ENCODE peak calls at places on chromosomes 4 and X, in nine cellular contexts. K, G, U, F, Y, V, P, A and O are unnamed samples.

GRCh38 chr4:37597019-37597418 is 89.2 kb downstream of the RELL1 start:
- DNase-seq in K (no peak), G (no peak), U (no peak), F (no peak), Y (no peak), V (no peak), P (no peak), A (no peak), O (no peak)

GRCh38 chrX:28124416-28124815 is 143.2 kb upstream of the DCAF8L1 start:
- DNase-seq in K (no peak), G (no peak), U (no peak), F (no peak), Y (no peak), V (no peak), P (no peak), A (no peak), O (no peak)

GRCh38 chr4:68074397-68074796 is 55.3 kb downstream of the TMPRSS11F start:
- DNase-seq in K (no peak), G (no peak), U (no peak), F (no peak), Y (peak), V (no peak), P (no peak), A (no peak), O (no peak)

GRCh38 chr4:124262211-124263179 is 450.0 kb downstream of the ANKRD50 start:
- DNase-seq in K (peak), G (peak), U (no peak), F (peak), Y (peak), V (peak), P (peak), A (peak), O (peak)

GRCh38 chr4:41655177-41655576 is 93.3 kb downstream of the PHOX2B start:
- DNase-seq in K (no peak), G (no peak), U (no peak), F (no peak), Y (peak), V (no peak), P (no peak), A (no peak), O (no peak)

GRCh38 chrX:13265549-13266132 is 54.2 kb downstream of the ATXN3L start:
- DNase-seq in K (no peak), G (no peak), U (no peak), F (peak), Y (no peak), V (no peak), P (no peak), A (no peak), O (no peak)

GRCh38 chrX:45515262-45516215 is 314.9 kb upstream of the DIPK2B start:
- DNase-seq in K (peak), G (peak), U (peak), F (peak), Y (peak), V (peak), P (peak), A (peak), O (peak)

GRCh38 chr4:7650606-7651400 is 216.1 kb upstream of the PSAPL1 start:
- DNase-seq in K (no peak), G (no peak), U (no peak), F (no peak), Y (no peak), V (no peak), P (no peak), A (no peak), O (no peak)

GRCh38 chr4:39636786-39637185 is 1.9 kb downstream of the SMIM14 start:
- DNase-seq in K (no peak), G (no peak), U (no peak), F (no peak), Y (no peak), V (no peak), P (no peak), A (no peak), O (no peak)

GRCh38 chr4:39706334-39706733 is 8.4 kb downstream of the UBE2K start:
- DNase-seq in K (peak), G (no peak), U (peak), F (peak), Y (no peak), V (peak), P (peak), A (peak), O (no peak)

GRCh38 chrX:30144971-30145731 is 70.2 kb upstream of the MAGEB2 start:
- DNase-seq in K (no peak), G (no peak), U (no peak), F (no peak), Y (no peak), V (no peak), P (no peak), A (no peak), O (no peak)

GRCh38 chrX:69215161-69215560 is 49.9 kb upstream of the PJA1 start:
- DNase-seq in K (no peak), G (no peak), U (no peak), F (no peak), Y (no peak), V (no peak), P (no peak), A (no peak), O (no peak)

GRCh38 chrX:47316276-47317025 is 53.9 kb upstream of the ZNF157 start:
- DNase-seq in K (no peak), G (no peak), U (no peak), F (peak), Y (no peak), V (no peak), P (no peak), A (peak), O (no peak)

GRCh38 chr4:114132199-114132598 is 152.8 kb upstream of the ARSJ start:
- DNase-seq in K (no peak), G (no peak), U (no peak), F (no peak), Y (no peak), V (no peak), P (no peak), A (no peak), O (no peak)

GRCh38 chrX:82081027-82081426 is 879.1 kb downstream of the SH3BGRL start:
- DNase-seq in K (no peak), G (no peak), U (no peak), F (no peak), Y (no peak), V (no peak), P (no peak), A (no peak), O (no peak)

GRCh38 chrX:20056704-20057103 is 60.0 kb downstream of the MAP7D2 start:
- DNase-seq in K (no peak), G (no peak), U (no peak), F (no peak), Y (no peak), V (no peak), P (no peak), A (no peak), O (no peak)

GRCh38 chr4:55272576-55272975 is 73.5 kb upstream of the SRD5A3 start:
- DNase-seq in K (no peak), G (no peak), U (no peak), F (no peak), Y (no peak), V (no peak), P (no peak), A (no peak), O (no peak)

GRCh38 chr4:55733874-55734437 is 85.6 kb upstream of the EXOC1L start:
- DNase-seq in K (no peak), G (peak), U (no peak), F (peak), Y (peak), V (peak), P (peak), A (peak), O (no peak)

GRCh38 chr4:124631760-124632159 is 80.8 kb downstream of the ANKRD50 start:
- DNase-seq in K (peak), G (peak), U (no peak), F (peak), Y (peak), V (peak), P (peak), A (peak), O (no peak)

GRCh38 chr4:80610845-80611244 is 275.3 kb downstream of the CFAP299 start:
- DNase-seq in K (peak), G (no peak), U (no peak), F (no peak), Y (no peak), V (peak), P (no peak), A (no peak), O (no peak)

GRCh38 chr4:152606800-152607577 is 71.1 kb upstream of the FBXW7 start:
- DNase-seq in K (no peak), G (no peak), U (no peak), F (no peak), Y (no peak), V (no peak), P (no peak), A (no peak), O (no peak)

GRCh38 chrX:65706041-65706828 is 38.8 kb downstream of the MSN start:
- DNase-seq in K (no peak), G (peak), U (peak), F (peak), Y (peak), V (no peak), P (peak), A (no peak), O (no peak)

GRCh38 chr4:7423801-7424552 is 10.8 kb downstream of the PSAPL1 start:
- DNase-seq in K (no peak), G (no peak), U (no peak), F (no peak), Y (peak), V (no peak), P (no peak), A (peak), O (peak)

GRCh38 chrX:106897259-106897658 is 5.9 kb downstream of the RIPPLY1 start:
- DNase-seq in K (no peak), G (no peak), U (no peak), F (no peak), Y (no peak), V (no peak), P (no peak), A (no peak), O (no peak)

GRCh38 chrX:136529795-136530194 is 2.2 kb upstream of the VGLL1 start:
- DNase-seq in K (no peak), G (no peak), U (no peak), F (no peak), Y (no peak), V (no peak), P (no peak), A (no peak), O (no peak)

GRCh38 chrX:70476934-70477733 is 32.5 kb downstream of the DLG3 start:
- DNase-seq in K (no peak), G (peak), U (peak), F (peak), Y (peak), V (peak), P (peak), A (peak), O (no peak)

DNA sequence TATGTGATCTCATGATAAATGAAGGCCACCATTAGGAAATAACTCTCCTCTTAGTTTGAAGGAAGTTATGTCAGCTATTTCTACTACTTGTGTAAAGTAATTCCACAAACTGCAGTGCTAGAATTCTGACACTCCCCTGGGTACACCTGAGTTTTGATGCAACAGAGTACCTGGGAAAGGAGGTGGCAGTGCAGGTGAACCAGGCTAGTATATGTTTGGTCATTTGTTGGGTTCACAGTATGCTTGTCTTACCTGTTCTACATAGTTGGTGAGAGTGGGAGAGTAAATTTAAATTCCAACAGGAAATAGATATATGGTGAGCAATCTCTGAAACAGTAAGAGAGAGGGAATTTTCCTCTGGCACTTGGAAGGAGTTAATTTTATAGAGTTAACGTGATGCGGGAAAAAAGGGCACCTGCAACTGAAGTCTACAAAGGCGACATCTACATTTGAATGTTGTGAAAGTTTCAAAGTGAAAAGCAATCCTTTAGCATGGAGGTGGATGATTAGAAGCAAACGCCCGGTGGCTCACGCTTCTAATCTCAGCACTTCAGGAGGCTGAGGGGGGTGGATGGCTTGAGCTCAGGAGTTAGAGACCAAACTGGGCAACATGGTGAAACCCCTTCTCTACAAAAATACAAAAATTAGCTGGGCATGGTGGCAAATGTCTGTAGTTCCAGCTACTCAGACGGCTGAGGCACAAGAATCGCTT is 8.3 kb upstream of the SLC10A6 start:
- DNase-seq in K (no peak), G (no peak), U (no peak), F (peak), Y (peak), V (no peak), P (no peak), A (no peak), O (no peak)
- H3K27ac ChIP-seq in K (no peak), G (no peak), U (no peak), F (no peak), Y (peak), V (no peak), P (no peak), A (no peak), O (no peak)

DNA sequence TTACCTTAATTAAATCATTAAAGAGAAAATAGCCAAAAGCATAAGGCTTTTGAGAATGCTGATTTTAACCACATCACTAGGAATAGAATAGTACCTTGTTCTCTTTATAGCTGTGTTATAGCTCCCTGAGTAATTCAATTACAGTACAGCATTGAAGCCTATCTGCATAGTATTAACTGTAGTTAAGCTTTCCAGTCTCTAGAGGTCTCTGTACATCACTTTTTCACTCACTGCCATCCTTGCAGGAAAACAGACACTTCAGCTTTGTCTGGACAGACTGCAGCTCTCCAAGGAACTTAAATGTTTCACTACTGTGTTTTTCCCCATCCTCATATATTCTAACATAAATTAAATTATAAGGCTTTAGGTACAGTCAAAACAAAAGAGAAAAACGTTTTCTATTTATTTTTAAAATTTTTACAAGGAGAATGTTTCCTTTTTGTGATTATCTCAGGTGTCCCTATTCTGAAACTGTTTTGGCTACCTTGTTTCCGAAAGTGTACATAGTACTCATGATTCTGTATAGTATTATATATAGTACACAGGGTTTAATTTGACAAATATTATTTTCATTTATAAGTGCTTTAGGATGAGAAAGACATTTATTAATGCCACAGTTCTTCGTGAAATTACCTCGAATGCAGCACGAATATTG is 407.9 kb downstream of the PCDH18 start:
- DNase-seq in K (peak), G (peak), U (no peak), F (peak), Y (peak), V (no peak), P (no peak), A (no peak), O (no peak)
- H3K4me3 ChIP-seq in K (peak), G (peak), U (peak), F (no peak), Y (peak), V (peak), P (no peak), A (peak), O (peak)

GRCh38 chrX:149870840-149871239 is 10.1 kb upstream of the MAGEA8 start:
- DNase-seq in K (no peak), G (no peak), U (no peak), F (no peak), Y (peak), V (no peak), P (no peak), A (no peak), O (no peak)

GRCh38 chrX:149867488-149867887 is 13.5 kb upstream of the MAGEA8 start:
- DNase-seq in K (no peak), G (no peak), U (no peak), F (no peak), Y (no peak), V (no peak), P (no peak), A (no peak), O (no peak)

GRCh38 chrX:149877157-149877556 is 3.8 kb upstream of the MAGEA8 start:
- DNase-seq in K (no peak), G (no peak), U (no peak), F (no peak), Y (peak), V (no peak), P (no peak), A (no peak), O (no peak)

GRCh38 chrX:149871433-149871832 is 9.6 kb upstream of the MAGEA8 start:
- DNase-seq in K (no peak), G (no peak), U (no peak), F (no peak), Y (peak), V (no peak), P (no peak), A (no peak), O (no peak)

GRCh38 chrX:149871940-149872339 is 9.0 kb upstream of the MAGEA8 start:
- DNase-seq in K (no peak), G (no peak), U (no peak), F (peak), Y (peak), V (peak), P (no peak), A (peak), O (no peak)
- TF ChIP-seq CTCF in K (peak), G (no peak), U (no peak), F (peak), Y (peak), V (peak), P (no peak), A (no peak), O (no peak)

GRCh38 chr4:38609614-38610013 is 54.4 kb upstream of the KLF3 start:
- DNase-seq in K (no peak), G (no peak), U (no peak), F (no peak), Y (no peak), V (peak), P (no peak), A (no peak), O (no peak)

GRCh38 chr4:38615847-38616246 is 48.2 kb upstream of the KLF3 start:
- DNase-seq in K (no peak), G (no peak), U (no peak), F (no peak), Y (no peak), V (peak), P (no peak), A (peak), O (no peak)

GRCh38 chr4:38614198-38614597 is 49.8 kb upstream of the KLF3 start:
- DNase-seq in K (no peak), G (no peak), U (no peak), F (no peak), Y (no peak), V (no peak), P (no peak), A (no peak), O (no peak)

GRCh38 chr4:38610844-38611550 is 53.0 kb upstream of the KLF3 start:
- DNase-seq in K (no peak), G (no peak), U (peak), F (no peak), Y (no peak), V (peak), P (peak), A (peak), O (peak)

DNA sequence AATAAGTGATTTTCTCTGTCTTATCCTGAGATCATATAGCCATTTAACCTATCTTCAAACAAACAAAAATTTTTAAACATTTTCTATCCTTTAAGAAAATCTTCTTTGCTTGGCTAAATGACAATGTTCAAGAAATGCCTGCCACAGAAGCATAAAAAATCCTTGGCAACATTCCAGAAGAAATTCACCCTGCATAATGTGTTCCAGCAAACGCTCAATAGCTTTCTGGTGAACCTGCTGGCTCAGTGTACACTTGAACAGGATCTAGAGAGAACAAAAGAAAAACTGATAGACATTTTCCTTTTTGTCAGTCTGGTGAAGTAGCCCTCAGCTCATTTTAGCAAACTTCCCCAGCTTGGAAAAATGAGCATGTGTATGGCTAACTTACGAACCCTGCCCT is 51.0 kb upstream of the KLF3 start:
- DNase-seq in K (no peak), G (no peak), U (no peak), F (peak), Y (peak), V (no peak), P (no peak), A (no peak), O (no peak)
- H3K27ac ChIP-seq in K (no peak), G (no peak), U (no peak), F (no peak), Y (no peak), V (peak), P (no peak), A (peak), O (no peak)

GRCh38 chr4:16667464-16667863 is 231.0 kb downstream of the LDB2 start:
- DNase-seq in K (peak), G (no peak), U (no peak), F (no peak), Y (no peak), V (no peak), P (no peak), A (no peak), O (no peak)
- H3K4me3 ChIP-seq in K (no peak), G (no peak), U (no peak), F (no peak), Y (no peak), V (no peak), P (no peak), A (no peak), O (no peak)

GRCh38 chrX:40439625-40440532 is 140.9 kb upstream of the ATP6AP2 start:
- DNase-seq in K (no peak), G (no peak), U (no peak), F (no peak), Y (no peak), V (no peak), P (no peak), A (no peak), O (no peak)
- TF ChIP-seq CTCF in K (no peak), G (no peak), U (no peak), F (no peak), Y (no peak), V (no peak), P (no peak), A (no peak), O (no peak)

GRCh38 chr4:100060765-100061416 is 110.8 kb upstream of the H2AZ1 start:
- DNase-seq in K (no peak), G (no peak), U (no peak), F (no peak), Y (no peak), V (no peak), P (no peak), A (no peak), O (no peak)

GRCh38 chr4:100063355-100063754 is 113.3 kb upstream of the H2AZ1 start:
- DNase-seq in K (no peak), G (no peak), U (no peak), F (no peak), Y (no peak), V (no peak), P (no peak), A (no peak), O (no peak)

GRCh38 chr4:100061835-100062234 is 111.8 kb upstream of the H2AZ1 start:
- DNase-seq in K (no peak), G (no peak), U (no peak), F (no peak), Y (no peak), V (no peak), P (no peak), A (no peak), O (no peak)

GRCh38 chr4:100062921-100063320 is 112.8 kb upstream of the H2AZ1 start:
- DNase-seq in K (no peak), G (no peak), U (no peak), F (no peak), Y (no peak), V (no peak), P (no peak), A (no peak), O (no peak)

GRCh38 chr4:100059467-100059866 is 109.4 kb upstream of the H2AZ1 start:
- DNase-seq in K (no peak), G (no peak), U (no peak), F (no peak), Y (no peak), V (no peak), P (no peak), A (no peak), O (no peak)
- H3K27ac ChIP-seq in K (no peak), G (no peak), U (no peak), F (no peak), Y (no peak), V (no peak), P (no peak), A (no peak), O (no peak)